ENCODE peak calls at places on chromosomes 5 and 9, in four cellular contexts. T is AG04450, X is K562, C is fibroblast of pulmonary artery. O is an unnamed sample.

GRCh38 chr5:88888291-88888690 is 5.3 kb upstream of the MEF2C start:
- DNase-seq in C (no peak), T (no peak), X (no peak), O (no peak)

GRCh38 chr5:139458580-139459407 is 3.7 kb downstream of the ECSCR start:
- DNase-seq in C (peak), X (no peak), T (no peak), O (no peak)

GRCh38 chr9:34996181-34996904 is 6.8 kb downstream of the DNAJB5 start:
- DNase-seq in C (no peak), T (no peak), X (no peak), O (no peak)

GRCh38 chr9:81239388-81239787 is 450.0 kb downstream of the TLE1 start:
- DNase-seq in C (no peak), T (no peak), X (no peak), O (no peak)

GRCh38 chr5:73160239-73160671 is 12.7 kb upstream of the TMEM174 start:
- DNase-seq in T (no peak), C (no peak), X (no peak), O (no peak)

GRCh38 chr9:127021664-127022337 is 100.6 kb downstream of the ANGPTL2 start:
- DNase-seq in T (peak), C (peak), X (no peak), O (no peak)

GRCh38 chr9:137745541-137745991 is 126.8 kb downstream of the EHMT1 start:
- DNase-seq in X (peak), T (no peak), C (peak), O (no peak)

GRCh38 chr5:53276825-53277224 is 167.3 kb upstream of the MOCS2 start:
- DNase-seq in X (no peak), C (peak), T (no peak), O (no peak)

GRCh38 chr5:134245101-134245604 is 19.3 kb upstream of the PPP2CA start:
- DNase-seq in X (no peak), C (peak), T (peak), O (no peak)

GRCh38 chr9:12266758-12267157 is 426.4 kb upstream of the TYRP1 start:
- DNase-seq in T (no peak), C (no peak), X (no peak), O (no peak)
- TF ChIP-seq CTCF in T (no peak), C (no peak), X (no peak), O (no peak)

DNA sequence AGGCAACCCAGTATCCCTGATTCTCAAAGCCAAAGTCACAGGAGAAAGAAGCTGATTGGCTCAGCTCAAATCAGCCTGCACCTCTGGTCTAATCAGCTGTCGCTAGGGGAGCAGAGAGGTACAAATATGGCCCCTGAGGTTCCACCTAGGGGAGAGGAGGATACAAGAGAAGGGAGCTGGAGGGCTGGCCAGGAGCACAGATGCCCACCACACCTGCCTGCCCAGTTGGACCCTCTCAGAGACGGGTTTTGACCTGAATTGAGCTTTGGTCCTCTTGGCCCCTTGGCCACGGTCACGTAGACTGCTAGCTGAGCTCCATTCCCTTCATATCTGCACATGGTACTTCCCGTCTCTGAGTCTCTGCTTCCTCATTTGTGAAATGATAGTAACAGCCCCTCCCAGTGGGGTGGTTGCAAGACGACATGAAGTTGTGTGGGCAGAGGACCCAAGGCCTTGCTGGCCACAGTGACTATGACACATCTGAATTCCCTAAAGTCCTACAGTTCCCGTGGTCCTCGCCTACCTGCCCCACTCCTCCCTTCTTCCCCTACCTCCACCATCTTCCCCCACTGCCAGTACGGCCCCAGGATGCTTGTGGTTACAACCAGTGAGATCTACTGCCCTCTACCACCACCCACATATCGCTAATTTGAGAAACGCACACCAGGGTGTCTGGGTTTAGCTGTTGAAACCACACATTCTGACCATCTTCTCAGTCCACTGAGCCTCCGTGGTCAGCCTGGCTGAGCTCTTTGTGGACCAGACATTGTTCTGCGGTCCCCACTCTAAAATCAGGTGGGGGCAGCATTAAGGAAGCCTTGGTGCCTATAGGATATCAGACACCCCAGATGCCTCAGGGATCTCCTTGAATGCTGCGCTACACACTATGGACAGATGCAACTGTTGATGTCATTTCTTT is 60.3 kb upstream of the NEK6 start:
- DNase-seq in C (no peak), T (no peak), X (no peak), O (no peak)
- TF ChIP-seq CTCF in C (no peak), T (no peak), X (peak), O (no peak)

DNA sequence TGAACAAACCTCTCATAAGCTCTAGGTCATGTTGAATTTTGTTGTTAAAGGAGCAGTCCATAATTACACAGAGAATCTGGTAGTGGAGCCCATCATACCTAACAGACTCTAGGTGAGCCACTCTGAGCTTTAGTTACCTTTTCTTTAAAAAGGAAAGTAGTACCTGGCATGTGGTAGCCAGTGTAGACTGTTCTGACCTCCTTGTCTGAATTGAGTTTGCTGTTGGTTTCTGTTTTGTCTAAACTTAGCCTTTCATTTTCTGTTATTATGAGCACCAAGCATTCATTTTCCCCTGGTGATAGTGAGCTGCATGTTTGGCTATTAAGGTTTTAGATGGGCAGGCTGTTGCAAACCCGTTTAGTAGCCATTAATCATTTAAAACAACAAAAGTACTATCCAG is 112.2 kb downstream of the MAST4 start:
- DNase-seq in T (no peak), C (no peak), X (no peak), O (no peak)
- TF ChIP-seq CTCF in T (no peak), C (no peak), X (no peak), O (no peak)

DNA sequence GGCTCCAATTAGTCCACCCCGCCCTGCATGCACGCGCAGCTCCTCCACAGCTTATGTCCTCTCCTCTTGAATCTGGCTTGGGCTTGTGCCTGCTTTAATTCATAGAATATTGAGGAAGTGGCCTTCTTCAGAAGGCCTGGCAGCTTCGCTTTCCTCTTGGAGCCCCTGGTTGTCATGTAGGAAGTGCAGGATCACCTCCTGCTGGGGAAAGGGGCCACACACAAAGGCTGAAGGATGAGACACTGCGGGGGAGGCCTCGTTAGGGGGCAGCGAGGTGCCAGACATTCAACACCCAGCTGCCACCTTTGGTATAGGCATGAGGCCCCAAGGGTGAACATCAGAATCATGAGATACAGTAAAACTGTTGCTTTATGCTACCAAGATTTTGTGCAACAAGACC is 2.7 kb upstream of the CNOT6 start:
- DNase-seq in X (no peak), T (no peak), C (no peak), O (no peak)
- TF ChIP-seq CTCF in X (peak), T (no peak), C (no peak), O (no peak)

DNA sequence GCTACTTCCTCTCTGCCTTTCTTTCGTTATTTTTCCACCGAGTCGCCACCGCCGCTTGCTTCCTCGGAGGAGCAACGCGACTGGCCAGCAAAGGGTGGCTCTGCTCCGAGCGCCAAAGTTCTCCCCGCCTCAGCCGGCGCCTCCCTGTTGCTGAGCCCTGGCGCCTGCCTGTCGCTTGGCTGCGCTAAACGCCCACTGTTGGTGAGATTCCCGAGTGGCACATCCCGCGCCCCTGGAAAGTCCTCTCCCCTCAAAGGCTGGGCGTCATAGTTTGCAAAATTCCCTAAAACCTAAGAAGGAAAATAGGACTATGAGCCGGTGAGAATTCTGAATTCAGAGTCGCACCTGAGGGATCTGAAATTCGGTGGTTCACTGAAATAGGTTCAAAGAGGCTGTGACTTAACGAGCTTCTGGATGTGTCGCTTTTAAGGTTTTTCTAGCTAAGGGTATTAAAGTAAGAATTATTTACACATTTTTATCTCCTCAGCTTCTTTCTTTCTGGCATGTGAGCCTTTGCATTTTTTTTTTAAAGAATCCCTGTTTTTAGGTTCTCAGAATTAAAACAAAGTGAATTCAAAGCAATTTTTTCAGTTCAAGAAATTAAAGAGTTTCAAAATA is at the start of gene GRIN3A:
- DNase-seq in X (no peak), T (no peak), C (no peak), O (peak)
- TF ChIP-seq CTCF in X (peak), T (no peak), C (no peak), O (no peak)

DNA sequence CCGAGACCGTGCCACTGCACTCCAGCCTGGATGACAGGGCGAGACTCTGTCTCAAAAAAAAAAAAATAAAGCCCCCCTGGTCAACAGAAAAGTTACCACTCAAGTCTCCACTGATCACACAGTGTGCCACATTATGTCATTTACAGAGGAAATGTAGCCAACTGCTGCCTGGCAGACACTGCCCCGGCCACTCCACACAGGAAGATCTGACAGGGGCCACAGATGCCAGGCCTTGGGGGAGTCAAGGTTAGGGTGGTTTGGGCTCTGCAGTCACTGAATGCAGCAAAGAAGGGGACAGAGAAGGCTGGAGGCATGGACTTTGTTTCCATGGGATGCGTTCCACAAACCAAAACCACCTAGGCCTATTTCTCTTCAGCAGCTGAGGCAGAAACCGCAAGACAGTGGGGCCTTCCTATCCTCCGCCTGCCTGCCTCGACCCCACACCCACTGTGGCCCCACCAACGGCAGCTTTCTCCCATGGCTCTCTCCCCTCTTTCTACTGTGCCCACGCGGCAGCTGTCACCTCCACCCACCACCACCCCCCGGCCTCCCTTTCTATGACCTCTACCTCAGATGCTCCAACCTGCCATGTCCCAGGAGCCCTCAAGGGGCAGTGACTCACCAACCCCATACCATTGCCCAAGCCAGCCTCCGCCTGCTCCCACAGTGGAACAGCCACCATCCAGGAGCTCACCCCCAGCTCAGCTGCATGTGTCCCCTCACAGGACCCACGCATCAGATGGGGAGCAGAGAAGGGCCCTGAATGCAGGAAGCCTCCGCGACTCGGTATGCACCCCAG is 12.4 kb downstream of the IPPK start:
- DNase-seq in X (no peak), T (no peak), C (no peak), O (no peak)
- TF ChIP-seq CTCF in X (no peak), T (no peak), C (no peak), O (no peak)

GRCh38 chr5:92313385-92313784 is 930.3 kb upstream of the ARRDC3 start:
- DNase-seq in X (no peak), T (no peak), C (no peak), O (no peak)
- TF ChIP-seq CTCF in X (no peak), T (no peak), C (no peak), O (no peak)

DNA sequence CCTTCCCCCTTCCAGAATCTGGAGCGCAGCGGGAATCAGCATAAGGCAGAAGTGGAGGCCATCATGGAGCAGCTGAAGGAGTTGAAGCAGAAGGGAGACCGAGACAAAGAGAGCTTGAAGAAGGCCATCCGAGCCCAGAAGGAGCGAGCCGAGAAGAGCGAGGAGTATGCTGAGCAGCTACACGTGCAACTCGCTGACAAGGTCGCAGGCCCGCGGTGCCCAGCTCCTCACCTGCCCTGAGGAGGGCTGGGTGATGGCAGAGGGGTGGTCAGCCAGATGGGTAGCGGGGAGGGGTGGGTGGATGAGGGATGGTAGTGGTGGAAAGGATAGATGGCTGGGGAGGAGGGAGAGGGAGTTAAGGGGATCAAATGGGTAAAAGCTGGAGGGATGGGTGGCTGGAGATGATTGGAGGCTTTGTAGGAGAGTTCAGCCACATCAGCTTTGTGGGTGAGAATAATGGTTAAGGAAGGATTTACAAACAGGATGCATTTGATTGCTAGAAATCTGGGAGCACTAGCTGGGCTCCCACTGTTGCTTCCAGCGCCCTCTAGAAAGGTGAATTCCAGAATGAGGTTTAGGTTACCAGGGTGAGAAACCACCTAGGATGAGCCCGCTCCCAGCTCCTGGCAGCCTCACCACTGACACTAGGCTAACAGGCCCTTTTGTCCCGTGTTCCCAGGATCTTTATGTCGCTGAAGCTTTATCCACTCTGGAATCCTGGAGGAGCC is 19.7 kb upstream of the GLE1 start:
- DNase-seq in C (no peak), X (no peak), T (no peak), O (no peak)
- TF ChIP-seq CTCF in C (no peak), X (no peak), T (no peak), O (no peak)

GRCh38 chr9:3006917-3007316 is 163.0 kb upstream of the PUM3 start:
- DNase-seq in T (no peak), X (no peak), C (no peak), O (no peak)
- TF ChIP-seq CTCF in T (no peak), X (no peak), C (no peak), O (no peak)

O was measured in endothelial cell.